ENCODE peak calls at places on chromosomes 11 and 22, in eight cellular contexts. C is PC-3, K is neural crest cell, M is heart right ventricle, X is psoas muscle, G is right lobe of liver, O is BE2C, P is GM12864. I is an unnamed sample.

GRCh38 chr11:30346068-30346688 is 23.3 kb downstream of the ARL14EP start:
- DNase-seq in C (peak), K (no peak), M (peak), X (no peak), G (no peak), O (no peak), P (no peak), I (no peak)

GRCh38 chr11:36577859-36578258 is 10.1 kb downstream of the RAG1 start:
- DNase-seq in C (peak), K (no peak), M (no peak), X (no peak), G (no peak), O (no peak), P (no peak), I (no peak)

GRCh38 chr11:36109850-36110606 is 166.2 kb downstream of the LDLRAD3 start:
- DNase-seq in C (no peak), K (no peak), M (no peak), X (no peak), G (no peak), O (no peak), P (no peak), I (no peak)

GRCh38 chr22:36734171-36735058 is 30.9 kb upstream of the CACNG2 start:
- DNase-seq in C (peak), K (no peak), M (no peak), X (no peak), G (peak), O (no peak), P (no peak), I (peak)

GRCh38 chr22:44132724-44133123 is 48.0 kb upstream of the PARVG start:
- DNase-seq in C (no peak), K (no peak), M (no peak), X (peak), G (no peak), O (no peak), P (no peak), I (no peak)

GRCh38 chr22:32627091-32627490 is 152.5 kb downstream of the FBXO7 start:
- DNase-seq in C (no peak), K (no peak), M (peak), X (no peak), G (no peak), O (no peak), P (no peak), I (no peak)

GRCh38 chr11:105389952-105390351 is 219.9 kb upstream of the GRIA4 start:
- DNase-seq in C (no peak), K (no peak), M (no peak), X (no peak), G (no peak), O (no peak), P (no peak), I (no peak)

GRCh38 chr11:104490182-104490581 is 326.2 kb upstream of the PDGFD start:
- DNase-seq in C (no peak), K (no peak), M (no peak), X (no peak), G (no peak), O (no peak), P (no peak), I (no peak)

GRCh38 chr22:28034760-28035401 is 115.8 kb upstream of the PITPNB start:
- DNase-seq in C (peak), K (no peak), M (peak), X (peak), G (peak), O (peak), P (no peak), I (no peak)

GRCh38 chr11:113519989-113520613 is 44.9 kb upstream of the DRD2 start:
- DNase-seq in C (peak), K (no peak), M (no peak), X (no peak), G (no peak), O (no peak), P (no peak), I (no peak)

GRCh38 chr11:85475637-85476517 is 151.3 kb downstream of the DLG2 start:
- DNase-seq in C (no peak), K (no peak), M (no peak), X (no peak), G (no peak), O (no peak), P (no peak), I (no peak)

GRCh38 chr11:79244175-79244804 is 196.5 kb downstream of the TENM4 start:
- DNase-seq in C (peak), K (no peak), M (no peak), X (no peak), G (no peak), O (no peak), P (no peak), I (no peak)

GRCh38 chr11:20337526-20338154 is 25.9 kb upstream of the HTATIP2 start:
- DNase-seq in C (peak), K (peak), M (no peak), X (no peak), G (no peak), O (peak), P (no peak), I (no peak)
- TF ChIP-seq CTCF in C (peak), K (peak), M (peak), X (peak), G (peak), O (peak), P (peak), I (peak)

GRCh38 chr22:35575116-35575748 is 34.6 kb downstream of the RASD2 start:
- DNase-seq in C (no peak), K (no peak), M (no peak), X (no peak), G (no peak), O (no peak), P (no peak), I (no peak)
- TF ChIP-seq CTCF in C (no peak), K (no peak), M (no peak), X (no peak), G (no peak), O (no peak), P (no peak), I (no peak)

DNA sequence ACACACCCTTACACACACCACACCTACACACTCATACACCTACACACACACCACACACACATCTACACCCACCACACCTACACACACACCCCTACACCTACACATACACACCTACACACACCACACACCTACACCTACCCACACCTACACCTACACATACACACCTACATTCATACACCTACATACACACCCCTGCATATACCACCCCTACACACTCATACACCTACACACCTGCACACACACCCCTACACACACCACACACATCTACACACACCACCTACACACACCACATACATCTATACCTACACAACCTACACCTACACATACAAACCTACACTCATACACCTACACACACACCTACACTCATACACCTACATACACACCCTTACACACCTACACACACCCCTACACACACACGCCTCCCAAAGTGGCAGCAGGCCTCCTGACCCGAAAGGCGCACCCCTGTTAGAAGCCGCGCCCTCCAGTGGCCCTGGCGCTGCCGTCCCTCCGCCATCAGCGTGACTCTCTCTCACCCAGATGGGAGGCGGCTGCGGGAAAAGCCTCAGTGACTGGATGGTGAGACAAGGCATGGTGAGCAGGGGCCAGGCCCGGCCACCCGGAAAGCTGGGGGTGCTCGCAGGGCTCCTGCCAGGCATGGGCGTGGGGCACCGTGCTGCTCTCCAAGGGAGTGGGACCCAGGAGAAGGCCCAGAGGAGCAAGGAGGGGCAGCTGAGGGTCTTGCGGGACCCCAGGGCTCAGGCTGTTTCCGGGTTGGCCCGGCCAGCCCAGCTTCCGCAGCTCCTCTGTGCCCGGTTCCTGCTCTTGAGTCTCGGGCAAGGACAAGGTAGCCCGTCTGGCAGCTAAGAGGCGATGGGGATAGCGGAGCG is 37.0 kb upstream of the HMOX1 start:
- DNase-seq in C (no peak), K (no peak), M (no peak), X (no peak), G (no peak), O (no peak), P (no peak), I (no peak)
- TF ChIP-seq CTCF in C (no peak), K (no peak), M (no peak), X (no peak), G (no peak), O (no peak), P (no peak), I (no peak)

GRCh38 chr11:940496-941135 is 14.9 kb downstream of the AP2A2 start:
- DNase-seq in C (no peak), K (no peak), M (no peak), X (no peak), G (no peak), O (no peak), P (no peak), I (no peak)

GRCh38 chr11:942853-943252 is 17.2 kb downstream of the AP2A2 start:
- DNase-seq in C (no peak), K (no peak), M (no peak), X (no peak), G (no peak), O (no peak), P (no peak), I (no peak)

GRCh38 chr11:945986-946385 is 20.3 kb downstream of the AP2A2 start:
- DNase-seq in C (no peak), K (peak), M (no peak), X (no peak), G (no peak), O (no peak), P (no peak), I (no peak)

GRCh38 chr11:947744-948143 is 22.1 kb downstream of the AP2A2 start:
- DNase-seq in C (no peak), K (no peak), M (no peak), X (no peak), G (no peak), O (no peak), P (no peak), I (no peak)

GRCh38 chr11:944711-945470 is 19.2 kb downstream of the AP2A2 start:
- DNase-seq in C (no peak), K (no peak), M (no peak), X (no peak), G (no peak), O (no peak), P (no peak), I (no peak)
- TF ChIP-seq CTCF in C (no peak), K (peak), M (no peak), X (no peak), G (no peak), O (no peak), P (no peak), I (peak)

GRCh38 chr11:46808804-46809431 is 37.2 kb downstream of the CKAP5 start:
- DNase-seq in C (peak), K (no peak), M (no peak), X (no peak), G (no peak), O (no peak), P (no peak), I (no peak)
- TF ChIP-seq CTCF in C (peak), K (peak), M (peak), X (peak), G (peak), O (peak), P (peak), I (peak)

I was measured in chondrocyte.